ENCODE peak calls at places on chromosomes 2 and 18, in eight cellular contexts. W is gastrocnemius medialis, B is H1, A is GM23338, V is A549, S is stomach, J is cardiac muscle cell, H is hepatocyte. L is an unnamed sample.

GRCh38 chr18:49447810-49448745 is 12.4 kb downstream of the DYM start:
- DNase-seq in W (no peak), B (no peak), A (peak; percentile 94), V (peak; percentile 71), S (no peak), J (peak; percentile 69), H (peak; percentile 60), L (no peak)

GRCh38 chr2:148594216-148594615 is 50.3 kb upstream of the EPC2 start:
- DNase-seq in W (no peak), B (no peak), A (no peak), V (no peak), S (no peak), J (no peak), H (no peak), L (no peak)

GRCh38 chr2:42569116-42569711 is 782 bp downstream of the MTA3 start:
- DNase-seq in W (no peak), B (no peak), A (peak; percentile 17), V (peak; percentile 29), S (peak; percentile 38), J (peak; percentile 38), H (peak; percentile 48), L (no peak)

GRCh38 chr2:118530976-118531375 is 316.5 kb downstream of the EN1 start:
- DNase-seq in W (no peak), B (no peak), A (no peak), V (no peak), S (no peak), J (no peak), H (no peak), L (no peak)

GRCh38 chr2:122808286-122808969 is 1053.0 kb downstream of the TSN start:
- DNase-seq in W (no peak), B (no peak), A (no peak), V (no peak), S (no peak), J (no peak), H (no peak), L (no peak)

GRCh38 chr2:114651933-114652332 is 209.5 kb downstream of the DPP10 start:
- DNase-seq in W (no peak), B (no peak), A (peak; percentile 43), V (no peak), S (no peak), J (no peak), H (no peak), L (no peak)

GRCh38 chr2:24262571-24262970 is 87.7 kb downstream of the FAM228A start:
- DNase-seq in W (no peak), B (no peak), A (no peak), V (no peak), S (no peak), J (no peak), H (no peak), L (no peak)

GRCh38 chr2:177618270-177619253 is 226.0 kb downstream of the AGPS start:
- DNase-seq in W (peak; percentile 82), B (peak; percentile 50), A (peak; percentile 94), V (peak; percentile 90), S (peak; percentile 93), J (peak; percentile 91), H (peak; percentile 92), L (peak; percentile 90)

GRCh38 chr18:76978616-76979015 is 154.0 kb downstream of the MBP start:
- DNase-seq in W (no peak), B (no peak), A (no peak), V (no peak), S (no peak), J (no peak), H (no peak), L (no peak)

GRCh38 chr2:99971326-99971965 is 170.9 kb downstream of the AFF3 start:
- DNase-seq in W (no peak), B (no peak), A (no peak), V (no peak), S (no peak), J (no peak), H (no peak), L (no peak)

GRCh38 chr2:239298126-239298804 is 102.6 kb downstream of the HDAC4 start:
- DNase-seq in W (peak; percentile 12), B (no peak), A (no peak), V (no peak), S (no peak), J (no peak), H (no peak), L (no peak)

DNA sequence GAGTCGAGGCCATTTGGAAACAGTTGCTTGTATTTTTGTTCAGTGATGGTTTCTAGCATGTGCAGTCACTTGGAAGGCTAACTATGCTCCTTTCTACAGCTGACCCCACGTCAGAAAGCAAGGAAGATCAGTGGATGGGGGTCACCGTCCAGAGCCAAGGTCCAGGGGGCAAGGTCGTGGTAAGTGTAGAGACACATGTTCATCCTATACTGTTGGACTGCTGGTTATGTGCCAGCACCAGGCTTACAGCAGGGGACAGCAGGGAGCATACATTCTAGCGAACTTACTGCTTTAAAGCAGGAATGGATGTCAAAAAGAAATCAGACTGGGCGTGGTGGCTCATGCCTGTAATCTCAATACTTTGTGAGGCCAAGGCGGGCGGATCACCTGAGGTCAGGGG is 40.0 kb downstream of the ITGA6 start:
- DNase-seq in W (no peak), B (no peak), A (no peak), V (peak; percentile 13), S (no peak), J (peak; percentile 54), H (no peak), L (no peak)
- TF ChIP-seq CTCF in W (no peak), B (no peak), A (no peak), V (no peak), S (no peak), J (peak; percentile 24), H (no peak), L (no peak)

GRCh38 chr2:226794751-226795171 is 4.9 kb downstream of the IRS1 start:
- DNase-seq in W (peak; percentile 47), B (no peak), A (peak; percentile 43), V (peak; percentile 61), S (no peak), J (no peak), H (peak; percentile 42), L (no peak)

GRCh38 chr2:226795281-226796011 is 4.2 kb downstream of the IRS1 start:
- DNase-seq in W (peak; percentile 31), B (no peak), A (no peak), V (no peak), S (peak; percentile 30), J (no peak), H (no peak), L (no peak)

GRCh38 chr2:226796840-226797288 is 2.8 kb downstream of the IRS1 start:
- DNase-seq in W (peak; percentile 41), B (no peak), A (no peak), V (no peak), S (peak; percentile 55), J (no peak), H (peak; percentile 31), L (no peak)

GRCh38 chr2:226797289-226797988 is 2.2 kb downstream of the IRS1 start:
- DNase-seq in W (peak; percentile 10), B (no peak), A (no peak), V (no peak), S (peak; percentile 28), J (no peak), H (peak; percentile 19), L (peak; percentile 62)

GRCh38 chr2:226796012-226796839 is 3.4 kb downstream of the IRS1 start:
- DNase-seq in W (no peak), B (no peak), A (no peak), V (no peak), S (no peak), J (no peak), H (no peak), L (no peak)
- H3K4me3 ChIP-seq in W (peak overlapping the region; percentile 79), B (no peak overlapping the region), A (no peak overlapping the region), V (peak overlapping the region; percentile 48), S (peak overlapping the region; percentile 94), J (no peak overlapping the region), H (no peak overlapping the region), L (peak overlapping the region; percentile 80)

GRCh38 chr2:47073641-47074040 is 81.5 kb downstream of the STPG4 start:
- DNase-seq in W (no peak), B (no peak), A (no peak), V (no peak), S (no peak), J (no peak), H (no peak), L (no peak)

GRCh38 chr2:47070920-47071824 is 83.9 kb downstream of the STPG4 start:
- DNase-seq in W (peak; percentile 61), B (no peak), A (no peak), V (peak; percentile 52), S (peak; percentile 63), J (no peak), H (no peak), L (peak; percentile 95)

GRCh38 chr2:47072728-47073191 is 82.3 kb downstream of the STPG4 start:
- DNase-seq in W (no peak), B (no peak), A (no peak), V (no peak), S (peak; percentile 24), J (no peak), H (no peak), L (no peak)

GRCh38 chr2:47073217-47073616 is 81.9 kb downstream of the STPG4 start:
- DNase-seq in W (no peak), B (no peak), A (no peak), V (no peak), S (no peak), J (no peak), H (no peak), L (no peak)

DNA sequence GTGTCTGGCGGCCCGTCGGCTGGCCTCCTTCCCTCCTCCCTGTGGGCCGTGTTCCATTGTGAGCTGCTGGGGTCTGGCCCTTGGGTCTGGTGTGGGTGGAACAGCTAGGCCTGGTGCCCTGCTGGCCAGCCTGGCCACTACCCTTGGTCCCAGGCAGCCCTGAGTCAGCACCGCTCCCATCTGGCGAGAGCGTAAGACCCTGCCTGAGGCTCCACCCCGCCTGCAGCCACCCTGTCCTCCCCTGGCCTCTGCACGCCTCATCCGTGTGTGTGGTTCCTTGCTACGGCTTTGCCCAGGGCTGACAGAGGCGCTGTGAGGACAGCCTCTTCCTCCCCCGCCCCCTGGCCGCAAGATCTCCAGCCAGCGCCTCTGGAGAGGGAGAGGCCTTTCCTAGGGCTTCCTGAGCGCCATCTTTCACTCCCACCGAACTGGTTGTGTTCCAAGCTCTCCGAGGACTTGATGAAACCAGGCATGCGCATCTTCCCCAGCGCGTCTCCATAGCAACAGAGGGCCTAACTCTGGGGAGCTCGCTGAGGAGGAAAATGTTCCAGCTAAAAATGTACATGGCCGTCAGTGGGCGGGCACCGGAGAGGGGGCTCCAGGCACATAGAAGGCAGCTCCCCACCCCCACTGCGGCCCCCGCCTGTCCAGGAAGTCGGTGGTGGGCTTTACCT is 83.0 kb downstream of the STPG4 start:
- DNase-seq in W (peak; percentile 46), B (no peak), A (peak; percentile 70), V (peak; percentile 46), S (no peak), J (no peak), H (no peak), L (peak; percentile 93)
- H3K4me1 ChIP-seq in W (peaks cover 61% of the 10 kb centered on the region), B (peaks cover 38% of the 10 kb centered on the region), A (peaks cover 30% of the 10 kb centered on the region), V (peaks cover 81% of the 10 kb centered on the region), S (peaks cover 51% of the 10 kb centered on the region), J (peaks cover 22% of the 10 kb centered on the region), H (peaks cover 26% of the 10 kb centered on the region), L (no peaks in the 10 kb centered on the region)

DNA sequence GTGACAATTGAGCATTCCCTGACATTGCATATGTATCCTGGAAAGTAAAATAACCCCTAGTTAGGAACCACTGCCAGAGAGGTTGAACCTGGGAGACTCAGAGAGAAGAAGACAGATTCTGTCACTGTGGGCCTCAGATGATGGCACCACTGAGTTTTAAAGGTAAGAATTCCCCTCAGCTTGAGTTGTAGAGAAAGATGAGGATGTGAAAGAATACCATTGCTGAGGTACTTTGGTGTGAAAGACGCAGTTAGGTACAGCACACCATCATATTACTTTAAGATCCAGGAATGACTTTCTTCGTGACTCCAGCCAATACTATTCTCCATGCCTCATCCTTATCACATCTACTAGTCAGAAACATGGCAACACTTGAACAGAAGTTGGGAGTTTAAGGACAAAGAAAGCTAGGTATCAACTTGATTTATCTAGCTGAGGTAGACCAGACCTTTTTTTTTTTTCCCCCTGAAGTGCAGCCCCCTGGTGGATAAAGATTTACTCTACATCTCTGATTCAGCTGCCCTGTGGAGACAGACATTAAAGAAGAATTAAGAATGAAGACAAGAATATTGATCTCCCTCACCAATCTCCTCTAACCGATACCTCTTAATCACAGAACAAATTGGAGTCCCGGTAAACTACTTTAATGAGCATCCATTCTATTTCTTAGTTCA is 630.5 kb upstream of the FANCL start:
- DNase-seq in W (no peak), B (no peak), A (peak; percentile 71), V (no peak), S (no peak), J (no peak), H (no peak), L (no peak)
- TF ChIP-seq CTCF in W (no peak), B (peak; percentile 53), A (peak; percentile 62), V (no peak), S (no peak), J (no peak), H (no peak), L (no peak)